ENCODE peak calls at places on chromosome 18, in nine cellular contexts. One of them, this sample, is unnamed.

GRCh38 chr18:48891721-48892120 is 59.0 kb downstream of the SMAD7 start:
- DNase-seq in GM20000: no peak
- DNase-seq in adrenal gland: no peak
- DNase-seq in CD4-positive, alpha-beta T cell: no peak
- DNase-seq in upper lobe of left lung: no peak
- DNase-seq in lower lobe of right lung: no peak
- DNase-seq in pancreas: no peak
- DNase-seq in left lung: peak
- DNase-seq in cardiac fibroblast: no peak
- DNase-seq in this sample: no peak

GRCh38 chr18:2846241-2846637 is 567 bp upstream of the EMILIN2 start:
- DNase-seq in GM20000: peak
- DNase-seq in adrenal gland: no peak
- DNase-seq in CD4-positive, alpha-beta T cell: no peak
- DNase-seq in upper lobe of left lung: no peak
- DNase-seq in lower lobe of right lung: peak
- DNase-seq in pancreas: no peak
- DNase-seq in left lung: no peak
- DNase-seq in cardiac fibroblast: peak
- DNase-seq in this sample: no peak

GRCh38 chr18:24114924-24115549 is 23.8 kb upstream of the CABYR start:
- DNase-seq in GM20000: no peak
- DNase-seq in adrenal gland: no peak
- DNase-seq in CD4-positive, alpha-beta T cell: no peak
- DNase-seq in upper lobe of left lung: no peak
- DNase-seq in lower lobe of right lung: no peak
- DNase-seq in pancreas: no peak
- DNase-seq in left lung: no peak
- DNase-seq in cardiac fibroblast: no peak
- DNase-seq in this sample: no peak

GRCh38 chr18:68662779-68663178 is 52.1 kb downstream of the TMX3 start:
- DNase-seq in GM20000: no peak
- DNase-seq in adrenal gland: no peak
- DNase-seq in CD4-positive, alpha-beta T cell: no peak
- DNase-seq in upper lobe of left lung: no peak
- DNase-seq in lower lobe of right lung: no peak
- DNase-seq in pancreas: no peak
- DNase-seq in left lung: no peak
- DNase-seq in cardiac fibroblast: peak
- DNase-seq in this sample: no peak

GRCh38 chr18:77111449-77112160 is 21.0 kb downstream of the MBP start:
- DNase-seq in GM20000: no peak
- DNase-seq in adrenal gland: no peak
- DNase-seq in CD4-positive, alpha-beta T cell: no peak
- DNase-seq in upper lobe of left lung: no peak
- DNase-seq in lower lobe of right lung: peak
- DNase-seq in pancreas: no peak
- DNase-seq in left lung: peak
- DNase-seq in cardiac fibroblast: no peak
- DNase-seq in this sample: peak

GRCh38 chr18:59909289-59910036 is 9.7 kb downstream of the PMAIP1 start:
- DNase-seq in GM20000: no peak
- DNase-seq in adrenal gland: no peak
- DNase-seq in CD4-positive, alpha-beta T cell: no peak
- DNase-seq in upper lobe of left lung: no peak
- DNase-seq in lower lobe of right lung: no peak
- DNase-seq in pancreas: no peak
- DNase-seq in left lung: no peak
- DNase-seq in cardiac fibroblast: peak
- DNase-seq in this sample: no peak

GRCh38 chr18:41134426-41134825 is 820.6 kb upstream of the PIK3C3 start:
- DNase-seq in GM20000: no peak
- DNase-seq in adrenal gland: no peak
- DNase-seq in CD4-positive, alpha-beta T cell: no peak
- DNase-seq in upper lobe of left lung: no peak
- DNase-seq in lower lobe of right lung: no peak
- DNase-seq in pancreas: no peak
- DNase-seq in left lung: no peak
- DNase-seq in cardiac fibroblast: no peak
- DNase-seq in this sample: no peak

GRCh38 chr18:2889761-2890192 is 43.0 kb downstream of the EMILIN2 start:
- DNase-seq in GM20000: no peak
- DNase-seq in adrenal gland: no peak
- DNase-seq in CD4-positive, alpha-beta T cell: no peak
- DNase-seq in upper lobe of left lung: no peak
- DNase-seq in lower lobe of right lung: no peak
- DNase-seq in pancreas: no peak
- DNase-seq in left lung: no peak
- DNase-seq in cardiac fibroblast: peak
- DNase-seq in this sample: no peak

GRCh38 chr18:48662021-48662661 is 123.3 kb downstream of the CTIF start:
- DNase-seq in GM20000: no peak
- DNase-seq in adrenal gland: peak
- DNase-seq in CD4-positive, alpha-beta T cell: peak
- DNase-seq in upper lobe of left lung: no peak
- DNase-seq in lower lobe of right lung: no peak
- DNase-seq in pancreas: no peak
- DNase-seq in left lung: no peak
- DNase-seq in cardiac fibroblast: peak
- DNase-seq in this sample: no peak

DNA sequence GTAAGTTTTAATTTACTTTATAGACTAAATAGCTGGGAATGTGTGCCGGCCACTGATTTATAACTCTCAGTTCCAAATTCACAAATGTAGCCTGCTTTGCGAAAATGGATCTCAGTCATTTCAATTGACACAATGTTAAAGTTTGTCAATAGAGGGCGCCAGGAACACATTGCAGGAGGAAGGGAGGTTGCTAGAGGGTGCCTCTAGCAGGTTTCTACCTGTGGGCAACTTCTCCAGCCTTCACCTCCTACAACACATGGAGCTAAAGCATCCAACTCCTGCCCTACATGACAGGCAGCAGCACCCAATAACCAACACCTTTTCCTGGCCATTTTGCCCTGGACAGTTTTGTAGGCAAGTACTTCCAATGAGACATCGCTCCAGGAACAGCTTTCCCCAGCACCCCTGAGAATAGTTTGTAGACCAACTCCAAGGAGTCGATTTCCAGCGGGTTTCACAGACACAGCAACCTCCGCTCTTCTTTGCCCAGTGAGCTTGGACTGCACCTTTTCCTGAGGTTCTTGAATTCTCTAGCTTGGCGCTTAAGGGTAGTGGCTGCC is 784.8 kb upstream of the CDH2 start:
- DNase-seq in GM20000: no peak
- DNase-seq in adrenal gland: no peak
- DNase-seq in CD4-positive, alpha-beta T cell: no peak
- DNase-seq in upper lobe of left lung: no peak
- DNase-seq in lower lobe of right lung: no peak
- DNase-seq in pancreas: no peak
- DNase-seq in left lung: no peak
- DNase-seq in cardiac fibroblast: peak
- DNase-seq in this sample: no peak
- TF ChIP-seq CTCF in GM20000: peak
- TF ChIP-seq CTCF in adrenal gland: no peak
- TF ChIP-seq CTCF in CD4-positive, alpha-beta T cell: no peak
- TF ChIP-seq CTCF in upper lobe of left lung: no peak
- TF ChIP-seq CTCF in lower lobe of right lung: peak
- TF ChIP-seq CTCF in pancreas: no peak
- TF ChIP-seq CTCF in left lung: peak
- TF ChIP-seq CTCF in cardiac fibroblast: peak
- TF ChIP-seq CTCF in this sample: peak

GRCh38 chr18:13455960-13456471 is 237.5 kb downstream of the LDLRAD4 start:
- DNase-seq in GM20000: peak
- DNase-seq in adrenal gland: no peak
- DNase-seq in CD4-positive, alpha-beta T cell: peak
- DNase-seq in upper lobe of left lung: no peak
- DNase-seq in lower lobe of right lung: no peak
- DNase-seq in pancreas: no peak
- DNase-seq in left lung: no peak
- DNase-seq in cardiac fibroblast: no peak
- DNase-seq in this sample: no peak

GRCh38 chr18:13455470-13455869 is 236.9 kb downstream of the LDLRAD4 start:
- DNase-seq in GM20000: no peak
- DNase-seq in adrenal gland: no peak
- DNase-seq in CD4-positive, alpha-beta T cell: peak
- DNase-seq in upper lobe of left lung: no peak
- DNase-seq in lower lobe of right lung: no peak
- DNase-seq in pancreas: no peak
- DNase-seq in left lung: no peak
- DNase-seq in cardiac fibroblast: no peak
- DNase-seq in this sample: no peak

GRCh38 chr18:13456736-13457271 is 238.2 kb downstream of the LDLRAD4 start:
- DNase-seq in GM20000: peak
- DNase-seq in adrenal gland: no peak
- DNase-seq in CD4-positive, alpha-beta T cell: peak
- DNase-seq in upper lobe of left lung: no peak
- DNase-seq in lower lobe of right lung: no peak
- DNase-seq in pancreas: no peak
- DNase-seq in left lung: no peak
- DNase-seq in cardiac fibroblast: no peak
- DNase-seq in this sample: no peak

GRCh38 chr18:13454363-13455150 is 236.0 kb downstream of the LDLRAD4 start:
- DNase-seq in GM20000: no peak
- DNase-seq in adrenal gland: no peak
- DNase-seq in CD4-positive, alpha-beta T cell: peak
- DNase-seq in upper lobe of left lung: no peak
- DNase-seq in lower lobe of right lung: no peak
- DNase-seq in pancreas: no peak
- DNase-seq in left lung: no peak
- DNase-seq in cardiac fibroblast: no peak
- DNase-seq in this sample: no peak

DNA sequence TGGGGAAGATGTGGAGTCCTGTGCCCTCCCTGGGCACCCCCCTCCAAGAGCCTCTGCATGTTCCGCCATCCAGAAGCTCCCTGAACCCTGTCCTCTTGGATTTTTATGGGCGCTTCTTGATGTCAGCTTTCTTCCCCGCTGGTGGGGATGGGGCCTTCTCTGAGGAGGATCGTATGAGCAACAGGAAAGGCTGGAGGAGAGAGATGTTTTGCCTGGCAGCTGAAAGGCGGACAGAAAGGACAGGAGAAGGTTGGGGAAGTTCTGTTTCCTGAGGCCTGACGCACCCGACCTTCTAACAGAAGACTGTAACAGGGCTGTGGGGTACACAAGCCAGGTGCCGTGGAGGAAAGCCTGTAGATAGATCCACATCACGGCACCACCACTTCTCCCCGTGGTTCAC is 238.8 kb downstream of the LDLRAD4 start:
- DNase-seq in GM20000: no peak
- DNase-seq in adrenal gland: no peak
- DNase-seq in CD4-positive, alpha-beta T cell: peak
- DNase-seq in upper lobe of left lung: no peak
- DNase-seq in lower lobe of right lung: no peak
- DNase-seq in pancreas: no peak
- DNase-seq in left lung: no peak
- DNase-seq in cardiac fibroblast: no peak
- DNase-seq in this sample: no peak
- TF ChIP-seq CTCF in GM20000: no peak
- TF ChIP-seq CTCF in adrenal gland: no peak
- TF ChIP-seq CTCF in CD4-positive, alpha-beta T cell: no peak
- TF ChIP-seq CTCF in upper lobe of left lung: no peak
- TF ChIP-seq CTCF in lower lobe of right lung: no peak
- TF ChIP-seq CTCF in pancreas: no peak
- TF ChIP-seq CTCF in left lung: no peak
- TF ChIP-seq CTCF in cardiac fibroblast: no peak
- TF ChIP-seq CTCF in this sample: no peak

DNA sequence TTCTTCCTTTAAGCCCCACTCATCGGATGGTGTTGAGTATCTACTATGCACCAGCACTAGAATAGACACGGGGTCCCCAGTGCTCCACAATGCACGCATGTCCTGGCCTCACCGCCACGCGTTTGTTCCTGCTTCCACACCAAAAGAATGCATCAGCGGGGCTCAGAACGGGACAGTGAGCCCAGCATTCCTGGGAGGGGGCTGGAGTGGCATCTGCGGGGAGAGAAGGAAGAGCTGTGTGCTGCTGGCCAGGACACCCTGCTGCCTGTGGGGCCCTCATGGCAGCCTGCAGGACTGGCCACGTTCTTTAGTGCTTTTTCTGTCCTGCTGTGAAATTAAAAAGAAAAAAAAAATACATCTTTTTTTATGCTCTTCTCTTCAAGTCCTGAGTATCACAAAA is 738.8 kb upstream of the SALL3 start:
- DNase-seq in GM20000: no peak
- DNase-seq in adrenal gland: no peak
- DNase-seq in CD4-positive, alpha-beta T cell: no peak
- DNase-seq in upper lobe of left lung: no peak
- DNase-seq in lower lobe of right lung: no peak
- DNase-seq in pancreas: no peak
- DNase-seq in left lung: no peak
- DNase-seq in cardiac fibroblast: no peak
- DNase-seq in this sample: no peak
- TF ChIP-seq CTCF in GM20000: no peak
- TF ChIP-seq CTCF in adrenal gland: no peak
- TF ChIP-seq CTCF in CD4-positive, alpha-beta T cell: no peak
- TF ChIP-seq CTCF in upper lobe of left lung: no peak
- TF ChIP-seq CTCF in lower lobe of right lung: no peak
- TF ChIP-seq CTCF in pancreas: no peak
- TF ChIP-seq CTCF in left lung: no peak
- TF ChIP-seq CTCF in cardiac fibroblast: no peak
- TF ChIP-seq CTCF in this sample: no peak

GRCh38 chr18:21636769-21637168 is 24.7 kb downstream of the SNRPD1 start:
- DNase-seq in GM20000: no peak
- DNase-seq in adrenal gland: no peak
- DNase-seq in CD4-positive, alpha-beta T cell: no peak
- DNase-seq in upper lobe of left lung: no peak
- DNase-seq in lower lobe of right lung: no peak
- DNase-seq in pancreas: no peak
- DNase-seq in left lung: no peak
- DNase-seq in cardiac fibroblast: no peak
- DNase-seq in this sample: no peak

GRCh38 chr18:21634588-21635199 is 22.6 kb downstream of the SNRPD1 start:
- DNase-seq in GM20000: no peak
- DNase-seq in adrenal gland: no peak
- DNase-seq in CD4-positive, alpha-beta T cell: no peak
- DNase-seq in upper lobe of left lung: no peak
- DNase-seq in lower lobe of right lung: no peak
- DNase-seq in pancreas: no peak
- DNase-seq in left lung: no peak
- DNase-seq in cardiac fibroblast: no peak
- DNase-seq in this sample: no peak

GRCh38 chr18:21629089-21629832 is 17.1 kb downstream of the SNRPD1 start:
- DNase-seq in GM20000: peak
- DNase-seq in adrenal gland: no peak
- DNase-seq in CD4-positive, alpha-beta T cell: no peak
- DNase-seq in upper lobe of left lung: no peak
- DNase-seq in lower lobe of right lung: no peak
- DNase-seq in pancreas: no peak
- DNase-seq in left lung: no peak
- DNase-seq in cardiac fibroblast: no peak
- DNase-seq in this sample: no peak

DNA sequence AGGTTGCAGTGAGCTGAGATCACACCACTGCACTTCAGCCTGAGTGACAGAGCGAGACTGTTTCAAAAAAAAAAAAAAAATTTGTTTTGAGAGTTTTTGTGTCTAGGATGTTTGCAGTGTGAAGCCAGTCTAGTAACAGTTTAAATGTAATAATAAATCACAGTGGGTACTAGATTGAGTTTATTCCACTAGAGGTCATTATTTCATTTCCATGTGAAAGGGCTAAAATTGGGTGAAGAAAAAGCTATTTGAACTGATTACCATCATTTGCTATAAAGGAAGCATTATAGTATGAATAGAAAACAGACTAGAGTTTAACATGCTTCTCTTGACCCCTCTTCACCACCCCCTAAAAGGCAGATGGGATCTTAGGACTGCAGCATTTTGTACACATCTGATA is 20.3 kb downstream of the SNRPD1 start:
- DNase-seq in GM20000: no peak
- DNase-seq in adrenal gland: no peak
- DNase-seq in CD4-positive, alpha-beta T cell: no peak
- DNase-seq in upper lobe of left lung: no peak
- DNase-seq in lower lobe of right lung: no peak
- DNase-seq in pancreas: no peak
- DNase-seq in left lung: no peak
- DNase-seq in cardiac fibroblast: peak
- DNase-seq in this sample: no peak
- TF ChIP-seq CTCF in GM20000: no peak
- TF ChIP-seq CTCF in adrenal gland: no peak
- TF ChIP-seq CTCF in CD4-positive, alpha-beta T cell: no peak
- TF ChIP-seq CTCF in upper lobe of left lung: no peak
- TF ChIP-seq CTCF in lower lobe of right lung: no peak
- TF ChIP-seq CTCF in pancreas: no peak
- TF ChIP-seq CTCF in left lung: no peak
- TF ChIP-seq CTCF in cardiac fibroblast: no peak
- TF ChIP-seq CTCF in this sample: no peak

This sample was measured in natural killer cell.